ENCODE peak calls at places on chromosomes 4 and X, in ten cellular contexts. G is IMR-90, S is endothelial cell of umbilical vein, L is ovary, W is breast epithelium, Q is heart left ventricle, E is gastrocnemius medialis, V is adrenal gland, F is esophagus muscularis mucosa, T is A549. X is an unnamed sample.

GRCh38 chr4:71664366-71664765 is 119.5 kb downstream of the GC start:
- DNase-seq in G (no peak), S (no peak), L (no peak), W (no peak), Q (no peak), E (no peak), V (no peak), F (no peak), T (no peak), X (no peak)

GRCh38 chr4:113675731-113676707 is 85.5 kb downstream of the CAMK2D start:
- DNase-seq in G (peak; percentile 23), S (no peak), L (no peak), W (no peak), Q (no peak), E (no peak), V (no peak), F (no peak), T (no peak), X (no peak)

GRCh38 chr4:173527103-173527876 is 2.7 kb downstream of the HAND2 start:
- DNase-seq in G (no peak), S (no peak), L (no peak), W (no peak), Q (peak; percentile 45), E (no peak), V (no peak), F (peak; percentile 88), T (no peak), X (no peak)

GRCh38 chr4:47525154-47525819 is 40.2 kb downstream of the ATP10D start:
- DNase-seq in G (peak; percentile 97), S (peak; percentile 90), L (no peak), W (no peak), Q (peak; percentile 15), E (no peak), V (peak; percentile 59), F (no peak), T (no peak), X (no peak)

GRCh38 chr4:8690811-8691775 is 98.5 kb downstream of the CPZ start:
- DNase-seq in G (no peak), S (no peak), L (no peak), W (no peak), Q (no peak), E (peak; percentile 1), V (no peak), F (no peak), T (no peak), X (no peak)

GRCh38 chr4:169723207-169723606 is 34.5 kb downstream of the HPF1 start:
- DNase-seq in G (no peak), S (peak; percentile 31), L (no peak), W (no peak), Q (no peak), E (no peak), V (no peak), F (no peak), T (no peak), X (no peak)

GRCh38 chr4:15234101-15234500 is 193.7 kb upstream of the C1QTNF7 start:
- DNase-seq in G (peak; percentile 93), S (no peak), L (no peak), W (no peak), Q (no peak), E (no peak), V (peak; percentile 19), F (no peak), T (no peak), X (no peak)

GRCh38 chrX:36583674-36584073 is 424.5 kb upstream of the FAM47C start:
- DNase-seq in G (no peak), S (no peak), L (no peak), W (no peak), Q (no peak), E (no peak), V (no peak), F (no peak), T (no peak), X (no peak)

GRCh38 chr4:76952631-76953587 is 3.4 kb downstream of the SEPTIN11 start:
- DNase-seq in G (no peak), S (no peak), L (no peak), W (no peak), Q (no peak), E (no peak), V (no peak), F (no peak), T (no peak), X (no peak)

GRCh38 chr4:76952071-76952470 is 2.5 kb downstream of the SEPTIN11 start:
- DNase-seq in G (no peak), S (no peak), L (no peak), W (no peak), Q (no peak), E (no peak), V (no peak), F (no peak), T (no peak), X (no peak)

GRCh38 chr4:76950846-76951321 is 1.3 kb downstream of the SEPTIN11 start:
- DNase-seq in G (peak; percentile 52), S (peak; percentile 48), L (no peak), W (no peak), Q (no peak), E (no peak), V (peak; percentile 20), F (no peak), T (peak; percentile 10), X (no peak)

GRCh38 chr4:76950052-76950845 is 697 bp downstream of the SEPTIN11 start:
- DNase-seq in G (no peak), S (peak; percentile 45), L (peak; percentile 45), W (peak; percentile 24), Q (peak; percentile 47), E (no peak), V (peak; percentile 41), F (no peak), T (peak; percentile 19), X (no peak)

DNA sequence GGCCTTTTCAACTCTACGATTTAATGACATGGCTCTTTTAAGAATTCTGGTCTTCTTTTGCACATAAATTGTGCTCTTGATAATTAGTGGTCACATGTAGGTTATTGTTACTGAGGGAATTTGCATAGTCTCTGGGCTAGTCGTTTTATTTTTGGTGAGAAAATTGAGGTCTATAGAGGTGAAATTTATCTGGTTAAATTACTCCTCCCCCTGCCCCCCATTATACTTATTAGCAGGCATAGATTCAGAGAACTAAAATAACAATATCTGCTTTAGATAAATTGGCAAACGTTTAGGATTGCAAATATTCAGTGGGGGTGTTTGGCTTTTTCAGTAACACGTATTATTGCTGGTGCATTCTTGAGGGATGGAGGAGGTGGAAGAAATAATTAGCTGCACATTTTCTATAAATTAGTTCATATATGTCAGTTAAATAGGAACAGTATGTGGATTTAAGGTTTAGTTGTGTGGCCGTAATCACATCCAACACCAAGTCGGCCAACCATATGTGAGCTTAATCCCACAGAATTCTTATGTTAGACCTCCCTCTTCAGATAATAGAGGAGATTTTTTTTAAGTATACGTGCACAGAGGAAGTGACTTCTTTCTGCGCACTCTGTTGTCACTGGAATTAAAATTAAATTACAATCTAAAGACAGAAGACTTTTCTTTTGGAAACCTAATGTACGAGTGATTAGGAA is 1.9 kb downstream of the SEPTIN11 start:
- DNase-seq in G (no peak), S (peak; percentile 11), L (no peak), W (no peak), Q (no peak), E (no peak), V (no peak), F (no peak), T (no peak), X (no peak)
- H3K4me1 ChIP-seq in G (peaks cover 15% of the 10 kb centered on the region), S (peaks cover 19% of the 10 kb centered on the region), L (peaks cover 10% of the 10 kb centered on the region), W (no peaks in the 10 kb centered on the region), Q (peaks cover 21% of the 10 kb centered on the region), E (peaks cover 27% of the 10 kb centered on the region), V (peaks cover 5% of the 10 kb centered on the region), F (peaks cover 45% of the 10 kb centered on the region), T (peaks cover 17% of the 10 kb centered on the region), X (peaks cover 38% of the 10 kb centered on the region)

GRCh38 chrX:153600921-153601320 is 2.0 kb upstream of the CCNQ start:
- DNase-seq in G (no peak), S (no peak), L (no peak), W (no peak), Q (no peak), E (no peak), V (no peak), F (no peak), T (no peak), X (no peak)

GRCh38 chrX:153600032-153600373 is 1.1 kb upstream of the CCNQ start:
- DNase-seq in G (no peak), S (no peak), L (no peak), W (no peak), Q (no peak), E (no peak), V (no peak), F (no peak), T (no peak), X (no peak)

GRCh38 chrX:153597351-153597750 is 1.6 kb downstream of the CCNQ start:
- DNase-seq in G (no peak), S (no peak), L (no peak), W (no peak), Q (no peak), E (no peak), V (no peak), F (no peak), T (no peak), X (no peak)

GRCh38 chrX:153598541-153599191 is at the start of gene CCNQ:
- DNase-seq in G (peak; percentile 10), S (peak; percentile 26), L (peak; percentile 24), W (no peak), Q (no peak), E (no peak), V (no peak), F (no peak), T (no peak), X (no peak)

DNA sequence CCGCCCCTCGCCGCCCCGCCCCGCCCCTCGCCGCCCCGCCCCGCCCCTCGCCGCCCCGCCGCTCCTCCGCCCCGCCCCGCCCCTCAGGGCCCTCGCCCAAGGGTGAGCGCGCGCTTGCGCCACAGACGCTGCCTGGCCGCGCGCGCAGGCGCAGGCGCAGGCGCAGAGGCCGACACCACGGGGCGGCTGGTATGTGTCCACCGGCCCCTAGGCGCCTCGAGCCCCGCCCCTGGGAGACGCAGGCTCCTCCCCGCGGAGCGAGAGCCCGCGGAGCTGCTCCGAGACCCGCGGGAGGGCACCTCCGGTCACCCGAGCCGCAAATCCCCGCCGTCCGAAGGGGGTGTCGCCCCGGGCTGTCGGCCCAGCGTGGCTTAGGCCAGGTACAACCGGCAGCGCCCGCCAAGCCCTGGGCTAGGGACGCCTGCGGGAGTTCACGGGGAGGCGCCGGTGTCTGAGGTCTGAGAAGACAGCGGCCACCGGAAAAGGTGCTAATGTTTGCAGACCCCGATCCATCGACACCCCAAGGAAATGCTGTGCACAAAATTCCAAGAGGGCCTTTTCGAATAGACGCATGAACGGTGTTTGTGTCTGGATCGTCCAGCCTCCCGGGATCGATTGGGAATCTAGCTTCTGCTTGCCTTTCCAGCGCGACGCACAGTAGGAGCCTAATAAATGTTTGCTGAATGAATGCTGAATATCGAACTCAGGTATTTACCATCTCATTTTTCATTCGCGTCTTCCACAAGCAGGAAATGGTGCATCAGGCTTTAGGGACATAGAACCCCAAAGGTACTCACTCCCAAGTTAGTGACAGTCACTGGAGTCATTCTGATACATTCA is 473 bp upstream of the CCNQ start:
- DNase-seq in G (peak; percentile 81), S (peak; percentile 83), L (peak; percentile 86), W (peak; percentile 78), Q (peak; percentile 87), E (peak; percentile 89), V (peak; percentile 87), F (peak; percentile 92), T (peak; percentile 77), X (no peak)
- TF ChIP-seq POLR2A in G (no peak), S (no peak), L (no peak), W (no peak), Q (no peak), E (no peak), V (no peak), F (no peak), T (peak; percentile 52), X (no peak)

DNA sequence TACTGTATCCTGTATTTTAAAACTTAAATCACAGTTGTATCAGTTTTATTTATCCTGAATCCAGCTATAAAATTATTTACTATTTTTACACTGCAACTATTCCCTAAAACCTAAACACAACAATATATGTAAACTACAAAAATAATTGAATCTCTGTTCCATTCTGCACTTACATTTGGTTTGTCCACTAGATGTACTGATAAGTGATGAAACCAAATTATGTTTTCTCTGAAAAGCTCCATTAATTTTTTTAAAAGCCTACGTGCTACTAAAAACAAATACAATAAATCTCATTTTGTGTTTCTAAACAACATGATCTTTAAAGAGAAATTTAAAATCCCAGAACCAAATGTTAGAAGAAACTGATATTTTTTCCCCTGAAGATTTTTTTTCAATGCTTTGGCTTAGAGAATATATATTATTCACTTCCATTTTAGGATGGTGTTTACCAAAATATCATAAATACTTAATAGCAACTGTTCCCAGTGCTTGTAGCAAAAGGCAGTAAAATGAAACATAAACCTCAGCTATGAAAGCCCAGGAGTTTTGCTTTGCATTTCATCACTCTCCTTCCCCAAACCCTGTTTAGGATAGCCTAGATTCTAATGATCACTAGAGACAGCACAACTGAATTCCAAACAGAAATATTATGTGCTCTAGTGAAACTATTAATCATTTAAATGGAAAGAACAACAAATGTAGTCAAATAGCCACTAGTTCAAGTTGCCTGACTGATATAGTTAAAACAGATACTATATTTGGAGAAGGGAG is 19.7 kb downstream of the ANTXR2 start:
- DNase-seq in G (no peak), S (no peak), L (no peak), W (no peak), Q (no peak), E (no peak), V (no peak), F (no peak), T (no peak), X (no peak)
- TF ChIP-seq CTCF in G (no peak), S (no peak), L (no peak), W (no peak), Q (no peak), E (no peak), V (no peak), F (no peak), T (no peak), X (no peak)

GRCh38 chrX:39907964-39908616 is 189.7 kb downstream of the BCOR start:
- DNase-seq in G (peak; percentile 95), S (peak; percentile 45), L (peak; percentile 76), W (peak; percentile 71), Q (peak; percentile 44), E (peak; percentile 72), V (peak; percentile 81), F (no peak), T (peak; percentile 87), X (no peak)

GRCh38 chrX:39903937-39904336 is 193.8 kb downstream of the BCOR start:
- DNase-seq in G (peak; percentile 44), S (no peak), L (no peak), W (no peak), Q (no peak), E (no peak), V (no peak), F (no peak), T (peak; percentile 35), X (no peak)

GRCh38 chrX:39905475-39905889 is 192.3 kb downstream of the BCOR start:
- DNase-seq in G (peak; percentile 19), S (peak; percentile 14), L (no peak), W (no peak), Q (no peak), E (no peak), V (no peak), F (no peak), T (no peak), X (no peak)

GRCh38 chrX:39904816-39905474 is 192.8 kb downstream of the BCOR start:
- DNase-seq in G (no peak), S (no peak), L (no peak), W (no peak), Q (no peak), E (no peak), V (no peak), F (no peak), T (no peak), X (no peak)

DNA sequence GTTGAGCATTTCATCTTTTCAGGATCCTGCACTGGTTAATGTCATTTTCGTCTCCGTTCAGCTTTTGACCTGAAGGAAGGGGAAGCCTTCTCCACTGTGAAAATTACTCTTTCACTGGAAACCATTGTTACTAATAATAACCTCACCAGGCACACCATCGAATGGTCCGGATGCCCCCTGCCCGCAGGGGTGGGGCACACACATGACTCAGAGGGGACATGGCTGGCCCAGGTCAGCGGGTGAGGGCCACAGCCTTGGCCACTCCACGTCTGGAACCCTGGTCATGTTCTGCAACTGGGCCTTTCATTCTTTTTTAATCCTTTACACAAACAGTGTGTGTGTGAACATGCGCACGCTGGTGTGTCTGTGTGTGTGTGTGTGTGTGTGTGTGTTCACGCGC is 191.8 kb downstream of the BCOR start:
- DNase-seq in G (no peak), S (peak; percentile 12), L (no peak), W (no peak), Q (no peak), E (no peak), V (no peak), F (no peak), T (no peak), X (no peak)
- H3K4me1 ChIP-seq in G (peaks cover 20% of the 10 kb centered on the region), S (peaks cover 21% of the 10 kb centered on the region), L (peaks cover 4% of the 10 kb centered on the region), W (no peaks in the 10 kb centered on the region), Q (no peaks in the 10 kb centered on the region), E (peaks cover 18% of the 10 kb centered on the region), V (peaks cover 5% of the 10 kb centered on the region), F (peaks cover 29% of the 10 kb centered on the region), T (peaks cover 54% of the 10 kb centered on the region), X (peaks cover 19% of the 10 kb centered on the region)